ENCODE peak calls at places on chromosomes 4 and X, in four cellular contexts. One of them, this sample, is unnamed.

GRCh38 chr4:4995866-4996265 is 23.4 kb downstream of the CYTL1 start:
- DNase-seq in breast epithelium: no peak
- DNase-seq in GM12865: no peak
- DNase-seq in B cell: no peak
- DNase-seq in this sample: no peak

GRCh38 chr4:48139688-48140087 is 5.6 kb upstream of the TXK start:
- DNase-seq in breast epithelium: no peak
- DNase-seq in GM12865: no peak
- DNase-seq in B cell: no peak
- DNase-seq in this sample: no peak

GRCh38 chrX:108307408-108308085 is 130.7 kb downstream of the COL4A6 start:
- DNase-seq in breast epithelium: no peak
- DNase-seq in GM12865: no peak
- DNase-seq in B cell: no peak
- DNase-seq in this sample: no peak

GRCh38 chr4:145898926-145899531 is 39.6 kb downstream of the ZNF827 start:
- DNase-seq in breast epithelium: no peak
- DNase-seq in GM12865: no peak
- DNase-seq in B cell: no peak
- DNase-seq in this sample: no peak

GRCh38 chr4:55684276-55684675 is 48.2 kb upstream of the NMU start:
- DNase-seq in breast epithelium: no peak
- DNase-seq in GM12865: no peak
- DNase-seq in B cell: no peak
- DNase-seq in this sample: no peak

GRCh38 chr4:83013420-83013867 is 2.8 kb upstream of the LIN54 start:
- DNase-seq in breast epithelium: no peak
- DNase-seq in GM12865: no peak
- DNase-seq in B cell: peak
- DNase-seq in this sample: no peak

GRCh38 chr4:76607266-76607799 is 172.3 kb downstream of the SHROOM3 start:
- DNase-seq in breast epithelium: no peak
- DNase-seq in GM12865: peak
- DNase-seq in B cell: no peak
- DNase-seq in this sample: no peak

GRCh38 chr4:158094413-158095110 is 78.3 kb downstream of the GASK1B start:
- DNase-seq in breast epithelium: peak
- DNase-seq in GM12865: no peak
- DNase-seq in B cell: no peak
- DNase-seq in this sample: no peak

GRCh38 chrX:23694606-23695005 is 27.3 kb downstream of the PRDX4 start:
- DNase-seq in breast epithelium: no peak
- DNase-seq in GM12865: peak
- DNase-seq in B cell: peak
- DNase-seq in this sample: no peak

GRCh38 chr4:116453127-116453526 is 632.2 kb downstream of the TRAM1L1 start:
- DNase-seq in breast epithelium: no peak
- DNase-seq in GM12865: no peak
- DNase-seq in B cell: no peak
- DNase-seq in this sample: no peak

GRCh38 chrX:48461830-48462229 is 8.2 kb downstream of the SLC38A5 start:
- DNase-seq in breast epithelium: no peak
- DNase-seq in GM12865: peak
- DNase-seq in B cell: no peak
- DNase-seq in this sample: no peak

GRCh38 chr4:56244681-56245080 is 142.6 kb downstream of the AASDH start:
- DNase-seq in breast epithelium: no peak
- DNase-seq in GM12865: no peak
- DNase-seq in B cell: no peak
- DNase-seq in this sample: no peak

GRCh38 chr4:166039822-166040221 is 166.8 kb downstream of the TLL1 start:
- DNase-seq in breast epithelium: no peak
- DNase-seq in GM12865: no peak
- DNase-seq in B cell: no peak
- DNase-seq in this sample: no peak

GRCh38 chr4:110959041-110959643 is 336.3 kb upstream of the PITX2 start:
- DNase-seq in breast epithelium: no peak
- DNase-seq in GM12865: no peak
- DNase-seq in B cell: no peak
- DNase-seq in this sample: no peak

GRCh38 chr4:7630559-7631287 is 196.0 kb upstream of the PSAPL1 start:
- DNase-seq in breast epithelium: no peak
- DNase-seq in GM12865: no peak
- DNase-seq in B cell: no peak
- DNase-seq in this sample: no peak

GRCh38 chrX:120755066-120755846 is 120.4 kb downstream of the CT47B1 start:
- DNase-seq in breast epithelium: no peak
- DNase-seq in GM12865: peak
- DNase-seq in B cell: peak
- DNase-seq in this sample: no peak

GRCh38 chrX:46279925-46280313 is 265.3 kb downstream of the ZNF674 start:
- DNase-seq in breast epithelium: no peak
- DNase-seq in GM12865: no peak
- DNase-seq in B cell: no peak
- DNase-seq in this sample: no peak

GRCh38 chr4:181821039-181822004 is 421.9 kb upstream of the TENM3 start:
- DNase-seq in breast epithelium: no peak
- DNase-seq in GM12865: no peak
- DNase-seq in B cell: no peak
- DNase-seq in this sample: no peak

DNA sequence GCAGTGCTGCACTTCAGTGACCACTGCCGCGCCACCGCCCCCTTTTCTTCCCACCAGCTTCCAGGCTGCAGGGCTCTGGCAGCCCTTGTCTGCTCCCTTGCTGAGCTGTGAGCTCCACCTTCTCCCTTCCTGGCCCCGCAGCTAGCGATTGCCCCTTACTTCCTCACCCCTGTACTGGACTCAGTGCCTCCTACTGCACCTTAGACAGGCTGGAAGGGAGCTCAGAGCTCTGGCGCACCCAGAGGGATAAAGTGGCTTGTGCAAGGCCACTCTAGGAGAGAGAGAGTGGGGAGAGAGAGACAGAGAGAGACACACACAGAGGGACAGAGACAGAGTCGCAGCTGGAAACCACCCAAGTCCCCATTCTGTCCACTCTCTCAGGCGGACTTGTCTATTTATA is 6.0 kb downstream of the RASL11B start:
- DNase-seq in breast epithelium: no peak
- DNase-seq in GM12865: no peak
- DNase-seq in B cell: no peak
- DNase-seq in this sample: no peak
- TF ChIP-seq CTCF in breast epithelium: no peak
- TF ChIP-seq CTCF in GM12865: no peak
- TF ChIP-seq CTCF in B cell: no peak
- TF ChIP-seq CTCF in this sample: no peak

DNA sequence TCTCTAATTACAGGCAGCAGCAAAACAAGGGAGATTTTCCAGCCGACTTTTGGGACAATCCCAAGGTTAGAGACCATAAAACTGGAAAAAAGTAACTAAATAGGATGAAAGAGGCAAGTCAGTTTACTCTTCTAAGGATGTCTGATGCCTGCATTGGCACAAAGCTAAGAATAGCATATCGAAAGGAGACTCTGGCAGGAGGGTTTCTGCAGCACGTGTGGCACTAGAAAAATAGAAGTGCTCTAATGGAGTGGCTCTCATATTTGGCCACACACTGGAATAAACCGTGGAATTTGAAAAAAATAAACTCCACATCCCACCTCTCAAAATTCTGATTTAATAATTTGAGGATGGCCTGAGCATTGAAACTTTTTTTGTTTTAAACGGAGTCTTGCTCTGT is 77.2 kb upstream of the ARSJ start:
- DNase-seq in breast epithelium: no peak
- DNase-seq in GM12865: no peak
- DNase-seq in B cell: no peak
- DNase-seq in this sample: no peak
- TF ChIP-seq CTCF in breast epithelium: no peak
- TF ChIP-seq CTCF in GM12865: no peak
- TF ChIP-seq CTCF in B cell: no peak
- TF ChIP-seq CTCF in this sample: no peak

GRCh38 chr4:32268949-32269348 is 1548.8 kb downstream of the PCDH7 start:
- DNase-seq in breast epithelium: no peak
- DNase-seq in GM12865: no peak
- DNase-seq in B cell: no peak
- DNase-seq in this sample: no peak
- TF ChIP-seq CTCF in breast epithelium: no peak
- TF ChIP-seq CTCF in GM12865: no peak
- TF ChIP-seq CTCF in B cell: no peak
- TF ChIP-seq CTCF in this sample: peak

DNA sequence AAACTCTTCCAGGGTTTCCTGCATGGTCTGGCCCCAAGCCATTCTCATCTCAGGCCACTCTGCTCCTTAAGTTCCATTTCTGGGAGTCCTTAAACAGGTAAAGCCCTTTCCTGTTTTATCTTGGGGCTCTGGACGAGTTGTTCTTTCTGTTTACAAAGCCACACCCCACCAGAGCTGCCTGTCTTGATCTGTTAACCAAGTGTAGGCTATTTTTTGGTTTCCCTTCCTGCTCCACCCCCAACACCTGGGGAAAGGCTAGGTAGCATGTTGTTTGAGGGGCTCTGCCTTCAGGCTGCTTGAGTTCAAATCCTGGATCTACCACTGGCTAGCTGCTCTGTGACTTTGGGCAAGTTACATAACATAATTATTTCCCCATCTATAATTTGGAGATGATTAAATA is 40.0 kb downstream of the ERVMER34-1 start:
- DNase-seq in breast epithelium: no peak
- DNase-seq in GM12865: peak
- DNase-seq in B cell: peak
- DNase-seq in this sample: no peak
- TF ChIP-seq CTCF in breast epithelium: no peak
- TF ChIP-seq CTCF in GM12865: no peak
- TF ChIP-seq CTCF in B cell: no peak
- TF ChIP-seq CTCF in this sample: no peak

GRCh38 chrX:16138108-16138427 is 14.7 kb downstream of the GRPR start:
- DNase-seq in breast epithelium: no peak
- DNase-seq in GM12865: peak
- DNase-seq in B cell: peak
- DNase-seq in this sample: no peak
- TF ChIP-seq CTCF in breast epithelium: no peak
- TF ChIP-seq CTCF in GM12865: peak
- TF ChIP-seq CTCF in B cell: no peak
- TF ChIP-seq CTCF in this sample: no peak

GRCh38 chr4:168028568-168028967 is 63.8 kb upstream of the ANXA10 start:
- DNase-seq in breast epithelium: no peak
- DNase-seq in GM12865: no peak
- DNase-seq in B cell: no peak
- DNase-seq in this sample: no peak
- TF ChIP-seq CTCF in breast epithelium: no peak
- TF ChIP-seq CTCF in GM12865: no peak
- TF ChIP-seq CTCF in B cell: no peak
- TF ChIP-seq CTCF in this sample: no peak

DNA sequence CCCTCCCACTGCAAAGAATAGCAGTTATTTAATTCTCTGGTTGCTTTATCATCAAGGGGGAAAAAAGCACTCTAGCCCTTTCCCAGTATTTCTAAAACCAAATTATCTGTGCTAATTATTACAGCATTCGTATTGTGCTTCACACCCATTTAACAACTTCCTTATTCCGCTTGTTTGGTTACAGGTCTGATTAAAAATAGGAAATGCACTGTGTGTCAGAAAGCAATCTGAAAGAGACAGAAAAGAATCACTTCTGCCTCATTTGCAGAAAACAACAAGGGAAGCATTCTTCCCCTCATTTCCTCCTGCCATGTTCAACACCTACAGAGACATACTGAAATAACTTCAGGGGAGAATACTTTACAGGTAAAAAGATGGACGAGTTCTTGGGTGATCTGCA is 114.9 kb upstream of the MAP3K15 start:
- DNase-seq in breast epithelium: no peak
- DNase-seq in GM12865: peak
- DNase-seq in B cell: peak
- DNase-seq in this sample: no peak
- TF ChIP-seq CTCF in breast epithelium: no peak
- TF ChIP-seq CTCF in GM12865: no peak
- TF ChIP-seq CTCF in B cell: no peak
- TF ChIP-seq CTCF in this sample: no peak

DNA sequence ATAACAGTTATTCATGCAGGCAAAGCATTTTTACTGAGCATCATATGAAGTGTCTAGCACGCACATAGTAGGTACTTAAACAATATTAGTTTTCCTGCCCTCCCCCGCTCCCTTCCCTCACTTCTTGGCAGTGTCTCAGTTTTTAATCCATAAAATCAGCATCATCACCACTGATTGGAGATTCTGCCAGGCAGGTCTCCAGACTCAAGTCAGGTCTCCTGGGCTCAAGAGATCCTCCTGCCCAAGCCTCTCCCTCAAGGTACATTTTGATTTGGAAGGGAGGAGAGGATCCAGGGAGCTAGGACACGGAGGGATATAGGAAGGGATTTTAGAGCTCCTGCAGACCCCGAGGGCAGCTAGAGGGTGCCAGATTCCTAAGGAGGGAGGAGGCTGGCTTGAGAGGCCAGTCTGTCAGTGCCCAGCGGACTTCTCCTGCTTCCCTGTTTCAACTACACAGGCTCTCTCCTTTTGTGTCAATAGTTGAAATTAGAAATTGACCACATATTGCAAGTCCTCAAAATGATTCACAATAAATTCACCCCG is 4.4 kb upstream of the FAT1 start:
- DNase-seq in breast epithelium: no peak
- DNase-seq in GM12865: no peak
- DNase-seq in B cell: no peak
- DNase-seq in this sample: no peak
- TF ChIP-seq CTCF in breast epithelium: no peak
- TF ChIP-seq CTCF in GM12865: no peak
- TF ChIP-seq CTCF in B cell: no peak
- TF ChIP-seq CTCF in this sample: peak

GRCh38 chr4:31545755-31546154 is 825.6 kb downstream of the PCDH7 start:
- DNase-seq in breast epithelium: no peak
- DNase-seq in GM12865: no peak
- DNase-seq in B cell: no peak
- DNase-seq in this sample: no peak

GRCh38 chr4:31545330-31545729 is 825.2 kb downstream of the PCDH7 start:
- DNase-seq in breast epithelium: no peak
- DNase-seq in GM12865: no peak
- DNase-seq in B cell: no peak
- DNase-seq in this sample: no peak

GRCh38 chr4:31548823-31549222 is 828.7 kb downstream of the PCDH7 start:
- DNase-seq in breast epithelium: no peak
- DNase-seq in GM12865: no peak
- DNase-seq in B cell: no peak
- DNase-seq in this sample: no peak
- TF ChIP-seq CTCF in breast epithelium: no peak
- TF ChIP-seq CTCF in GM12865: no peak
- TF ChIP-seq CTCF in B cell: no peak
- TF ChIP-seq CTCF in this sample: no peak

This sample was measured in D721Med.